ENCODE peak calls at places on chromosomes 6 and 20, in five cellular contexts. J, Z, S, O and A are unnamed samples.

GRCh38 chr6:12947191-12947795 is 230.7 kb downstream of the PHACTR1 start:
- DNase-seq in O (no peak), S (no peak), Z (no peak), J (no peak), A (no peak)

GRCh38 chr6:140320081-140320798 is 945.8 kb upstream of the CITED2 start:
- DNase-seq in S (no peak), J (no peak), Z (no peak), O (no peak), A (no peak)

GRCh38 chr6:170159040-170159965 is 131.6 kb downstream of the DLL1 start:
- DNase-seq in O (peak), S (no peak), Z (no peak), J (no peak), A (no peak)

GRCh38 chr20:17281478-17281877 is 54.6 kb downstream of the PCSK2 start:
- DNase-seq in O (no peak), S (no peak), J (no peak), Z (peak), A (no peak)

GRCh38 chr6:73041051-73041450 is 184.2 kb downstream of the KHDC1L start:
- DNase-seq in J (no peak), Z (no peak), O (no peak), S (no peak), A (no peak)

GRCh38 chr20:8094415-8094818 is 37.6 kb upstream of the PLCB1 start:
- DNase-seq in O (peak), J (peak), Z (peak), S (no peak), A (no peak)

GRCh38 chr6:95767897-95768463 is 190.6 kb downstream of the MANEA start:
- DNase-seq in O (no peak), Z (no peak), J (no peak), S (no peak), A (no peak)

GRCh38 chr6:139409026-139409425 is 34.6 kb upstream of the CITED2 start:
- DNase-seq in Z (no peak), S (no peak), O (no peak), J (no peak), A (no peak)

GRCh38 chr6:4914412-4915159 is 89.3 kb downstream of the RPP40 start:
- DNase-seq in O (no peak), S (no peak), Z (no peak), J (no peak), A (no peak)

GRCh38 chr20:32470025-32470861 is 112.1 kb downstream of the ASXL1 start:
- DNase-seq in O (no peak), J (no peak), Z (peak), S (no peak), A (no peak)

GRCh38 chr20:39631557-39631956 is 669.4 kb downstream of the DHX35 start:
- DNase-seq in Z (no peak), S (no peak), O (no peak), J (no peak), A (no peak)

GRCh38 chr20:34622821-34623451 is 54.0 kb downstream of the PIGU start:
- DNase-seq in S (no peak), O (no peak), Z (peak), J (no peak), A (no peak)

GRCh38 chr6:44739163-44739562 is 351.7 kb downstream of the CDC5L start:
- DNase-seq in O (no peak), Z (no peak), J (no peak), S (no peak), A (no peak)

GRCh38 chr6:884570-884969 is 191.6 kb upstream of the EXOC2 start:
- DNase-seq in Z (no peak), O (no peak), J (no peak), S (no peak), A (no peak)

GRCh38 chr6:55980627-55981211 is 105.3 kb upstream of the BMP5 start:
- DNase-seq in O (no peak), Z (no peak), J (no peak), S (no peak), A (no peak)

GRCh38 chr20:59063358-59064213 is 21.0 kb upstream of the PRELID3B start:
- DNase-seq in Z (no peak), O (no peak), J (no peak), S (no peak), A (no peak)
- TF ChIP-seq POLR2AphosphoS5 in Z (no peak), O (no peak), J (no peak), S (no peak), A (no peak)

GRCh38 chr20:50246367-50247195 is 56.0 kb downstream of the CEBPB start:
- DNase-seq in J (peak), O (no peak), Z (no peak), S (no peak), A (no peak)
- TF ChIP-seq POLR2A in J (no peak), O (no peak), Z (no peak), S (no peak), A (no peak)

GRCh38 chr20:44721785-44722054 is 6.6 kb downstream of the CCN5 start:
- DNase-seq in J (no peak), S (no peak), O (no peak), Z (no peak), A (no peak)

GRCh38 chr20:44720617-44720993 is 5.4 kb downstream of the CCN5 start:
- DNase-seq in S (no peak), O (no peak), Z (no peak), J (no peak), A (no peak)

GRCh38 chr20:44719841-44720240 is 4.7 kb downstream of the CCN5 start:
- DNase-seq in J (no peak), O (no peak), Z (no peak), S (no peak), A (no peak)

GRCh38 chr20:44722990-44723389 is 7.8 kb downstream of the CCN5 start:
- DNase-seq in S (no peak), Z (no peak), O (no peak), J (no peak), A (no peak)

GRCh38 chr20:44720994-44721784 is 6.0 kb downstream of the CCN5 start:
- DNase-seq in S (no peak), Z (peak), J (peak), O (no peak), A (no peak)
- TF ChIP-seq POLR2AphosphoS5 in S (no peak), Z (peak), J (no peak), O (peak), A (no peak)

DNA sequence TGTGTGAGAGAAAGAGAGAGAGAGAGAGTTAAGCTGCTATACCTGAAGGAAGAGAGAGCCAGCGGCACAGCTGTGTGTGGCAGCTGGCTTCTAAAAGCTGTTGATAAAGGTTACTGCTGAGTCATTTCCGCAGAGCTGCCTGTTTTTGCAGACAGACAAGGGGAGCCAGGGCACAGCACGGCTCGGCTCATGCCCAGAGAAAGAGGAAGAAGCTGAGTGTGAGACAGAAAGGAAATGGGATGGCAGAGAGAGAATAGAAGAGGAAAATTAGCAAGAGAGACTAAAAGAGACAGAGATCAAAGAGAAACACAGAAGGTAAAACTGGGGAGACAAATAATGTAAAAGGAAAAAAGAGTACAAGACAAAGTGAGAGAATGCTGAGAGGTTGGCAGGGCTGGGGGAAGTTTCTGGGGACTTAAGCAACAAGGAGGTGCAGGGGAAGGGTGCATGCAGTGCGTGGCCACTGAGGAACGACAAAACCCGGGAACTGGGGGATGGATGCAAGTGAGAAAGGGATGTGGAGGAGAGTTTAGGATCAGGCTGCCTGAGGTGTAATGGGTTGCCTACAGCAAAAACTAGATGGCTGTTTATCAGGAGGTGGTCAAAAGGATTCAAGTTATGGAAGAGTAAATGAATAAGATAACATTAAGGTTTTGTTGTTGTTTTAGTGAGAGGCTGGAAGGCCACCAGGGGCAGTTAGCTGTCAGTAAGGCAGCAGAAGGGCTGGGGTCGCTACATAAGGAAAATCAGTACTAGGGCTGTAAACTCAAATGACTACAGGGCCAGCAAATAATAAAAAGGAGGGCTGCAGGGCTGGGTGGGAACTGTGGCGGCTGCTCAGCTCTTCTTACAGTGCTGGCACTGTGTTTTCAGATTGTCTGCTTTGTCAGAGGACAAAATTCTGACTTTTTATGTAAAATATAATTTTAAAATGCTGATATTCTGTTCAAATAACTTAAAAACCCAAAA is 22.9 kb downstream of the HLA-A start:
- DNase-seq in J (peak), Z (peak), S (peak), O (no peak), A (peak)
- TF ChIP-seq POLR2A in J (peak), Z (peak), S (peak), O (no peak), A (peak)

DNA sequence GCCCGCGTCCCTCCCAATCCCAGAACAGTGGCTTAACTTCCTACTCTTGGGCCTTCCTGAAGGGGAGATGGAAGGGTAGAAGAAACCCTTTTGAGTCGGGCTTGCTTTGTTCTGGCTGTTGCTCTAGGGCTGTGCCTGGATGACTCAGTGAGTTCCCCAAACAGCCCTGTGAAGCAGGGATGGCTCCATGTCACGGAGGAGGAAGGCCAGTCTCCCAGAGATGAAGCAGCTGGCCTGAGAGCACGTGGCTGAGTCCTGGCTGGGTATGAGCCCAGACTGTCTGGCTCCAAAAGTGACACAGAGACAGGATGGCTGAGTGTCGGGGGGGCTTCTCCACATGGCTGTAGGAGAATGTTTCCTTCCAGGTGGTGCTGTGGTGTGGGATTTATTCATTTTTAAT is 4.6 kb downstream of the SYTL3 start:
- DNase-seq in O (peak), Z (peak), J (peak), S (no peak), A (no peak)
- TF ChIP-seq POLR2AphosphoS5 in O (no peak), Z (peak), J (peak), S (no peak), A (no peak)

DNA sequence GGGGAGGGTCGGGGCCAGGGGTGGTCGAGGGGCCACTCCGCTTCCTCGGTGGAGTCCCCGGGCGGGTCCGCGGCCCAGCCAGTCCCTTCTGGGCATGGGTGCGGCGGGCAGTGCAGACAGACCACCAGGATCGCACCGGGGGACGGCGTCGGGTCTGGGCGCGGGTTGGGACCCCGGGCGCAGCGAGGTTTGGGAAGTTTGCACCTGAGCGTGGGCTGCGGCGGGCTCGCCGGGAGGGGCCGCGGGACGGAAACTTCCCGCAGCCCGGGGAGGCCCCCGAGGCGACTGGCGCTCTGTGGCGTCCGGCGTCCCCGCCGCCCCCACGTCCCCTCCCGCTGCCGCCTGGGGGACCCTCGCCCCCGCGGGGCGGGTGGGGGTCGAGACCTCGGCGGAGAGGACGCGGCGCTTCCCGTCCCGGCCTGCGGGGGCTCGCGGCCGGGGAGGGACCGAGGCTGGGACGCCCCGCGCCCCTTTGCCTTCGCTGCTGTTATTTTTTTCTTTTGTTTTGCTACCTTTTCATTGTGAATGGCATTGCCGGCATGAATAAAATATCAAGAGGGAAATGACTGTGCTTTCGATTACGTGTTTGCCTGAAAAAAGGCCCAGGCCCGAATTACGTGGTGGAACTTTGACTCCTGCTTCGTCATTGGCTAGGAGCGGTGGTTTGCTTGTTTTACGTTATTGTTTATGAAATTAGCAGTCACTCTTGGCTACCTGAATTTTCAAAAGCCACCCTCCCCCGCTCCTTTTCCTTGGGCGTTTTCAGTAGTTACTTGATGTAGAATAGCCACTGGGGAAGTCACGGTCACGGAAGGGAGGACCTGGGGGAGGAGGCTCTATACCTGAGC is 701 bp downstream of the SNX9 start:
- DNase-seq in Z (peak), S (peak), O (peak), J (peak), A (peak)
- TF ChIP-seq POLR2A in Z (no peak), S (no peak), O (no peak), J (no peak), A (peak)

GRCh38 chr6:69622924-69623323 is 173.9 kb downstream of the LMBRD1 start:
- DNase-seq in O (no peak), J (no peak), S (no peak), Z (no peak), A (no peak)
- TF ChIP-seq POLR2AphosphoS5 in O (no peak), J (no peak), S (no peak), Z (no peak), A (no peak)

GRCh38 chr20:25237610-25238318 is 10.1 kb upstream of the PYGB start:
- DNase-seq in J (no peak), O (peak), S (no peak), Z (peak), A (no peak)

GRCh38 chr20:25236450-25237304 is 11.2 kb upstream of the PYGB start:
- DNase-seq in O (no peak), J (no peak), S (no peak), Z (no peak), A (no peak)

GRCh38 chr20:25229486-25230176 is 18.3 kb upstream of the PYGB start:
- DNase-seq in Z (no peak), J (no peak), O (no peak), S (no peak), A (no peak)

GRCh38 chr20:25230177-25230831 is 17.6 kb upstream of the PYGB start:
- DNase-seq in S (no peak), Z (no peak), O (no peak), J (no peak), A (no peak)

DNA sequence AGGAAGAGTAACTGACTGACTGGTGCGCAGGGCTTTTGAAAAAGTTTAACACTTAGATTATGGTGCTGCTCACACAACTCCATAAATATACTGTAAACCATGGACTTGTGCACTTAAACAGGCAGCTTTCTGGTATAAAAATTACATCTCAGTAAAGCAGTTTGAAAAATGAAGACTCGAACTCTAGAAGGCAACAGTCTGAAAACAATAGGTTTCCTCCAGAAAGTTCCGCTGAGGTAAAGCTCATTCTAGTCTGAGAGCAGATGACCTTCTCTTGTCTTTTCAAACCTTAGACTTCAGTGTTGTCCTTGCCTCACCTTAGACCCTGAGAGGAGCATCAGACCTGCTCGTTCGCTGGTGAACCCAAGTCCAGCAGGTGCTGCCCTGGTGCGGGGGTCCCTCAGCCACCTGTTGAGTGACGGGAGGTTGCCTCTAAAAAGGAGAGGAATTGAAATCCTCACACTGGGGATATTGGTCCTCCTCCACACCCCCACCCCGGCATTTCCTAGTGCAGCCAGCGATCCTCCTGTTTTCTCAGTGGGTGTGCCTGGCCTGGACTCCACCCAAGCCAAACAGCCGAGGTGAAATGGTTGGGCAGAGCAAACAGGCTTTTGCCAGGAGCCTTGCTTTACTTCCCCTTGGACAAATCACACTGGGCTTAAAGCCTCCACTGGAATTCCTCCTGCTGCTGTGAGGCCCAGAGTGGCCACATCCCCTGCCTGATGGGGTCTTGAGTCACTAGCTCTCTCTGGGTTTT is 14.7 kb upstream of the PYGB start:
- DNase-seq in Z (peak), S (no peak), J (peak), O (no peak), A (no peak)
- TF ChIP-seq POLR2A in Z (no peak), S (no peak), J (no peak), O (no peak), A (no peak)